ENCODE peak calls at places on chromosomes 11 and 22, in ten cellular contexts. One of them, this sample, is unnamed.

GRCh38 chr22:27299181-27300085 is 502.1 kb downstream of the MN1 start:
- DNase-seq in lower lobe of right lung: no peak
- DNase-seq in upper lobe of right lung: no peak
- DNase-seq in AG09309: no peak
- DNase-seq in A549: no peak
- DNase-seq in esophagus muscularis mucosa: no peak
- DNase-seq in AG04450: no peak
- DNase-seq in spleen: no peak
- DNase-seq in GM06990: no peak
- DNase-seq in psoas muscle: no peak
- DNase-seq in this sample: no peak

GRCh38 chr22:17807571-17808410 is 33.5 kb upstream of the BID start:
- DNase-seq in lower lobe of right lung: peak
- DNase-seq in upper lobe of right lung: peak
- DNase-seq in AG09309: no peak
- DNase-seq in A549: no peak
- DNase-seq in esophagus muscularis mucosa: no peak
- DNase-seq in AG04450: peak
- DNase-seq in spleen: no peak
- DNase-seq in GM06990: no peak
- DNase-seq in psoas muscle: peak
- DNase-seq in this sample: no peak

GRCh38 chr22:24431309-24432034 is 4.1 kb downstream of the ADORA2A start:
- DNase-seq in lower lobe of right lung: no peak
- DNase-seq in upper lobe of right lung: peak
- DNase-seq in AG09309: no peak
- DNase-seq in A549: no peak
- DNase-seq in esophagus muscularis mucosa: no peak
- DNase-seq in AG04450: no peak
- DNase-seq in spleen: peak
- DNase-seq in GM06990: no peak
- DNase-seq in psoas muscle: no peak
- DNase-seq in this sample: no peak

GRCh38 chr11:101428918-101429317 is 154.9 kb downstream of the TRPC6 start:
- DNase-seq in lower lobe of right lung: no peak
- DNase-seq in upper lobe of right lung: no peak
- DNase-seq in AG09309: no peak
- DNase-seq in A549: no peak
- DNase-seq in esophagus muscularis mucosa: no peak
- DNase-seq in AG04450: no peak
- DNase-seq in spleen: no peak
- DNase-seq in GM06990: no peak
- DNase-seq in psoas muscle: no peak
- DNase-seq in this sample: no peak

GRCh38 chr11:76073716-76074115 is 132.6 kb downstream of the WNT11 start:
- DNase-seq in lower lobe of right lung: no peak
- DNase-seq in upper lobe of right lung: no peak
- DNase-seq in AG09309: peak
- DNase-seq in A549: no peak
- DNase-seq in esophagus muscularis mucosa: no peak
- DNase-seq in AG04450: no peak
- DNase-seq in spleen: no peak
- DNase-seq in GM06990: no peak
- DNase-seq in psoas muscle: no peak
- DNase-seq in this sample: no peak

GRCh38 chr11:5596611-5597201 is at the start of gene TRIM6:
- DNase-seq in lower lobe of right lung: peak
- DNase-seq in upper lobe of right lung: peak
- DNase-seq in AG09309: no peak
- DNase-seq in A549: peak
- DNase-seq in esophagus muscularis mucosa: no peak
- DNase-seq in AG04450: no peak
- DNase-seq in spleen: peak
- DNase-seq in GM06990: peak
- DNase-seq in psoas muscle: peak
- DNase-seq in this sample: peak

GRCh38 chr11:105861225-105861624 is 160.8 kb downstream of the MSANTD4 start:
- DNase-seq in lower lobe of right lung: no peak
- DNase-seq in upper lobe of right lung: no peak
- DNase-seq in AG09309: no peak
- DNase-seq in A549: no peak
- DNase-seq in esophagus muscularis mucosa: no peak
- DNase-seq in AG04450: no peak
- DNase-seq in spleen: no peak
- DNase-seq in GM06990: no peak
- DNase-seq in psoas muscle: no peak
- DNase-seq in this sample: no peak

GRCh38 chr11:78557236-78557635 is 17.4 kb downstream of the NARS2 start:
- DNase-seq in lower lobe of right lung: no peak
- DNase-seq in upper lobe of right lung: no peak
- DNase-seq in AG09309: no peak
- DNase-seq in A549: no peak
- DNase-seq in esophagus muscularis mucosa: no peak
- DNase-seq in AG04450: no peak
- DNase-seq in spleen: no peak
- DNase-seq in GM06990: no peak
- DNase-seq in psoas muscle: no peak
- DNase-seq in this sample: no peak

GRCh38 chr22:49235463-49236300 is 592.0 kb downstream of the BRD1 start:
- DNase-seq in lower lobe of right lung: no peak
- DNase-seq in upper lobe of right lung: no peak
- DNase-seq in AG09309: no peak
- DNase-seq in A549: no peak
- DNase-seq in esophagus muscularis mucosa: peak
- DNase-seq in AG04450: no peak
- DNase-seq in spleen: peak
- DNase-seq in GM06990: no peak
- DNase-seq in psoas muscle: no peak
- DNase-seq in this sample: peak

GRCh38 chr11:13000721-13001120 is 8.4 kb upstream of the RASSF10 start:
- DNase-seq in lower lobe of right lung: no peak
- DNase-seq in upper lobe of right lung: no peak
- DNase-seq in AG09309: no peak
- DNase-seq in A549: no peak
- DNase-seq in esophagus muscularis mucosa: peak
- DNase-seq in AG04450: no peak
- DNase-seq in spleen: no peak
- DNase-seq in GM06990: no peak
- DNase-seq in psoas muscle: no peak
- DNase-seq in this sample: no peak

GRCh38 chr11:65132988-65133700 is 1.2 kb downstream of the SYVN1 start:
- DNase-seq in lower lobe of right lung: peak
- DNase-seq in upper lobe of right lung: peak
- DNase-seq in AG09309: no peak
- DNase-seq in A549: peak
- DNase-seq in esophagus muscularis mucosa: no peak
- DNase-seq in AG04450: no peak
- DNase-seq in spleen: peak
- DNase-seq in GM06990: peak
- DNase-seq in psoas muscle: no peak
- DNase-seq in this sample: no peak

GRCh38 chr22:19176732-19177131 is 1.8 kb downstream of the SLC25A1 start:
- DNase-seq in lower lobe of right lung: no peak
- DNase-seq in upper lobe of right lung: no peak
- DNase-seq in AG09309: no peak
- DNase-seq in A549: no peak
- DNase-seq in esophagus muscularis mucosa: no peak
- DNase-seq in AG04450: no peak
- DNase-seq in spleen: no peak
- DNase-seq in GM06990: no peak
- DNase-seq in psoas muscle: no peak
- DNase-seq in this sample: no peak

GRCh38 chr22:19175026-19175601 is 3.4 kb downstream of the SLC25A1 start:
- DNase-seq in lower lobe of right lung: no peak
- DNase-seq in upper lobe of right lung: no peak
- DNase-seq in AG09309: no peak
- DNase-seq in A549: no peak
- DNase-seq in esophagus muscularis mucosa: no peak
- DNase-seq in AG04450: no peak
- DNase-seq in spleen: no peak
- DNase-seq in GM06990: no peak
- DNase-seq in psoas muscle: no peak
- DNase-seq in this sample: no peak

GRCh38 chr22:19174106-19175025 is 4.2 kb downstream of the SLC25A1 start:
- DNase-seq in lower lobe of right lung: no peak
- DNase-seq in upper lobe of right lung: no peak
- DNase-seq in AG09309: peak
- DNase-seq in A549: no peak
- DNase-seq in esophagus muscularis mucosa: no peak
- DNase-seq in AG04450: no peak
- DNase-seq in spleen: peak
- DNase-seq in GM06990: no peak
- DNase-seq in psoas muscle: peak
- DNase-seq in this sample: no peak

GRCh38 chr22:19176175-19176630 is 2.3 kb downstream of the SLC25A1 start:
- DNase-seq in lower lobe of right lung: no peak
- DNase-seq in upper lobe of right lung: no peak
- DNase-seq in AG09309: no peak
- DNase-seq in A549: no peak
- DNase-seq in esophagus muscularis mucosa: no peak
- DNase-seq in AG04450: no peak
- DNase-seq in spleen: no peak
- DNase-seq in GM06990: no peak
- DNase-seq in psoas muscle: no peak
- DNase-seq in this sample: no peak

GRCh38 chr22:19175602-19176174 is 2.8 kb downstream of the SLC25A1 start:
- DNase-seq in lower lobe of right lung: no peak
- DNase-seq in upper lobe of right lung: no peak
- DNase-seq in AG09309: no peak
- DNase-seq in A549: no peak
- DNase-seq in esophagus muscularis mucosa: no peak
- DNase-seq in AG04450: no peak
- DNase-seq in spleen: no peak
- DNase-seq in GM06990: no peak
- DNase-seq in psoas muscle: no peak
- DNase-seq in this sample: no peak
- TF ChIP-seq CTCF in lower lobe of right lung: no peak
- TF ChIP-seq CTCF in upper lobe of right lung: no peak
- TF ChIP-seq CTCF in AG09309: no peak
- TF ChIP-seq CTCF in A549: no peak
- TF ChIP-seq CTCF in esophagus muscularis mucosa: no peak
- TF ChIP-seq CTCF in AG04450: no peak
- TF ChIP-seq CTCF in spleen: no peak
- TF ChIP-seq CTCF in GM06990: no peak
- TF ChIP-seq CTCF in psoas muscle: no peak
- TF ChIP-seq CTCF in this sample: no peak

DNA sequence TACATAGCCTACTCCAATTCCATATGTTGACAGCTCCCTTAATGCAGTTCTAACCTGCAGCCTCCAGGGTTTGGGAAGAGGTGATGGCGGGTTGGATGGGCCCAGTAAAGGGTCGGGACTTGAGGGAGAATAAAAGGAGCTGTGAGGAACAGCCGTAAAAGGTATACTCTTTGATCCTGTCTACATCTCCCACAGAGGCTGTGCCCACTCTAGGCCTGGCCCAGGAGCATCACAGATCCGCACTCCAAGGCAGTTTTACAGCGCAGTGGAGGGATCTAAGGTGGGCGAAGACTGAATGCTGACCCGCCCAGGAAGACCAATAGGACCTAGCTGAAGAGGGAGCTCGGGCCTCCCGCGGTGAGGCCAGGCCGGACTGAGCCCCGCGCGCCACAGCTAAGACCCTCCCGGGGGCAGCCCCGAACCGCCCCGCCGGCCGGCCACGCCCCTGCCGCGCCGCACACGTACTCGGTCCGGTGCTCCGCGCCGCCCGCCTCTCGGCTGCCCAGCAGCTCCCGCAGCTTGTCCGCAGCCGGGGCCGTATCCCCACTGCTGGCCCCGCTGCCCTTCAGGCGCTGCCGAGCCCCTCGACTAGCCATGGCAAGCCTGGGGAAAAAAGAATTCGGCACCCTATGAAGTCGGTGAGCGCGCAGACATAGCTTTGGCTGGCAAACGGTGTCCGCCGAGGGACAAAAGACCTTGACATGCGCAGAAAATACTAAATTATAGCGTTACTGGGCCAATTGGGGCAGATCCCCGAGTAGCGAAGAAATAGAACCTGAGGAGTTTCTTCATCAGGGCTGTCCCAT is at the start of gene ALG9:
- DNase-seq in lower lobe of right lung: peak
- DNase-seq in upper lobe of right lung: peak
- DNase-seq in AG09309: peak
- DNase-seq in A549: peak
- DNase-seq in esophagus muscularis mucosa: peak
- DNase-seq in AG04450: peak
- DNase-seq in spleen: peak
- DNase-seq in GM06990: peak
- DNase-seq in psoas muscle: peak
- DNase-seq in this sample: peak
- TF ChIP-seq CTCF in lower lobe of right lung: no peak
- TF ChIP-seq CTCF in upper lobe of right lung: no peak
- TF ChIP-seq CTCF in AG09309: peak
- TF ChIP-seq CTCF in A549: no peak
- TF ChIP-seq CTCF in esophagus muscularis mucosa: peak
- TF ChIP-seq CTCF in AG04450: peak
- TF ChIP-seq CTCF in spleen: no peak
- TF ChIP-seq CTCF in GM06990: no peak
- TF ChIP-seq CTCF in psoas muscle: peak
- TF ChIP-seq CTCF in this sample: peak

DNA sequence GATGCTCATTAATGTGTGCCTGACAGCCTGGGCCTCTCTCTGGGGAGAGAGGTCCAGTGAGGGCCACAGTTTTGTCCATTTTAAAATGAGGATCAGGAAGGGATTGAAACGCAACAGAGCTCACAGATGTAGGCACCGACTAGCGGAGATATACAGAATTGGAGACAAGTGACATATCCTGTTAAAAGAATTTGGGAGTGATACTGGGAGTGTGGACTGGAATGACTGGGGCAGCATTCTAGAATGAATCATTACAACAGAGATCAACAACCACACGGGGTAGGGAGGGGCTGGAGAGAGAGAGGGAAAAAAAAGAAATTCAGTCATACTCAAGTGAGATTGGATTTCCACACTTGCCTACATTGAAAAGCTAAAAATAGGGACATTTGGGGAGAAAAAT is 2.5 kb upstream of the NCAM1 start:
- DNase-seq in lower lobe of right lung: no peak
- DNase-seq in upper lobe of right lung: no peak
- DNase-seq in AG09309: peak
- DNase-seq in A549: peak
- DNase-seq in esophagus muscularis mucosa: no peak
- DNase-seq in AG04450: no peak
- DNase-seq in spleen: no peak
- DNase-seq in GM06990: no peak
- DNase-seq in psoas muscle: no peak
- DNase-seq in this sample: no peak
- TF ChIP-seq CTCF in lower lobe of right lung: no peak
- TF ChIP-seq CTCF in upper lobe of right lung: no peak
- TF ChIP-seq CTCF in AG09309: peak
- TF ChIP-seq CTCF in A549: no peak
- TF ChIP-seq CTCF in esophagus muscularis mucosa: no peak
- TF ChIP-seq CTCF in AG04450: no peak
- TF ChIP-seq CTCF in spleen: no peak
- TF ChIP-seq CTCF in GM06990: no peak
- TF ChIP-seq CTCF in psoas muscle: no peak
- TF ChIP-seq CTCF in this sample: peak

DNA sequence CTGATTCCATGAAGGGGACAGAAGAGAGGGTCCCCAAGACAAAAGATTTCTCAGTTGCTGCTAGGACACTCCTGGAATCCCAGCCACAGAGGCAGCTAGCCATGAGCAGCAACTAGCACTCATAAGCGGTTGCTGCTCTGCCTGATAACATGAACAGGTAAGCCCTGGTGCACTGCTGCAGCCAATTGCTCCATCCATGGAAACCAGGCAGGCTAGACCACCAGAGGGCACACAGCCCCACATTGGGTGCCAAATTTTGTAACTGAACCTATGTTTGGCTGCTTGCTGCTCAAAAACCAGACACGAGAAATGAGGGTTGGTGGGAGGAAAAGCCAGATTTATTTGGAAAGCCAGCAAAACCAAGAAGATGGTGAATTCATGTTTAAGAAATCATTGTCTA is 21.9 kb upstream of the QSER1 start:
- DNase-seq in lower lobe of right lung: no peak
- DNase-seq in upper lobe of right lung: no peak
- DNase-seq in AG09309: no peak
- DNase-seq in A549: no peak
- DNase-seq in esophagus muscularis mucosa: peak
- DNase-seq in AG04450: no peak
- DNase-seq in spleen: no peak
- DNase-seq in GM06990: no peak
- DNase-seq in psoas muscle: no peak
- DNase-seq in this sample: no peak
- TF ChIP-seq CTCF in lower lobe of right lung: peak
- TF ChIP-seq CTCF in upper lobe of right lung: peak
- TF ChIP-seq CTCF in AG09309: no peak
- TF ChIP-seq CTCF in A549: peak
- TF ChIP-seq CTCF in esophagus muscularis mucosa: peak
- TF ChIP-seq CTCF in AG04450: peak
- TF ChIP-seq CTCF in spleen: no peak
- TF ChIP-seq CTCF in GM06990: peak
- TF ChIP-seq CTCF in psoas muscle: peak
- TF ChIP-seq CTCF in this sample: peak

This sample was measured in osteocyte.